ENCODE peak calls at places on chromosomes 2 and 18, in eight cellular contexts. One of them, this sample, is unnamed.

GRCh38 chr2:119721462-119721861 is 38.3 kb upstream of the PTPN4 start:
- DNase-seq in naive thymus-derived CD4-positive, alpha-beta T cell: no peak
- DNase-seq in pancreas: no peak
- DNase-seq in HEK293T: no peak
- DNase-seq in aorta: no peak
- DNase-seq in NCI-H1417: no peak
- DNase-seq in GM12865: no peak
- DNase-seq in neural progenitor cell: no peak
- DNase-seq in this sample: no peak

GRCh38 chr18:63137999-63138448 is 181.5 kb downstream of the BCL2 start:
- DNase-seq in aorta: no peak
- DNase-seq in pancreas: no peak
- DNase-seq in HEK293T: no peak
- DNase-seq in NCI-H1417: no peak
- DNase-seq in neural progenitor cell: no peak
- DNase-seq in naive thymus-derived CD4-positive, alpha-beta T cell: peak
- DNase-seq in GM12865: peak
- DNase-seq in this sample: peak

GRCh38 chr2:175844169-175844568 is 157.9 kb downstream of the LNPK start:
- DNase-seq in naive thymus-derived CD4-positive, alpha-beta T cell: no peak
- DNase-seq in HEK293T: no peak
- DNase-seq in NCI-H1417: no peak
- DNase-seq in aorta: no peak
- DNase-seq in pancreas: no peak
- DNase-seq in neural progenitor cell: no peak
- DNase-seq in GM12865: no peak
- DNase-seq in this sample: no peak

GRCh38 chr2:97751752-97752151 is 38.4 kb downstream of the ZAP70 start:
- DNase-seq in GM12865: no peak
- DNase-seq in NCI-H1417: peak
- DNase-seq in naive thymus-derived CD4-positive, alpha-beta T cell: no peak
- DNase-seq in pancreas: no peak
- DNase-seq in aorta: no peak
- DNase-seq in neural progenitor cell: no peak
- DNase-seq in HEK293T: no peak
- DNase-seq in this sample: no peak

GRCh38 chr18:79917351-79918088 is 33.9 kb downstream of the SLC66A2 start:
- DNase-seq in naive thymus-derived CD4-positive, alpha-beta T cell: no peak
- DNase-seq in aorta: peak
- DNase-seq in neural progenitor cell: no peak
- DNase-seq in NCI-H1417: no peak
- DNase-seq in GM12865: no peak
- DNase-seq in HEK293T: no peak
- DNase-seq in pancreas: no peak
- DNase-seq in this sample: no peak

GRCh38 chr2:205696541-205697441 is 14.5 kb downstream of the NRP2 start:
- DNase-seq in HEK293T: no peak
- DNase-seq in aorta: no peak
- DNase-seq in naive thymus-derived CD4-positive, alpha-beta T cell: no peak
- DNase-seq in NCI-H1417: no peak
- DNase-seq in pancreas: no peak
- DNase-seq in GM12865: no peak
- DNase-seq in neural progenitor cell: peak
- DNase-seq in this sample: no peak

GRCh38 chr2:191215666-191216065 is 29.5 kb upstream of the MYO1B start:
- DNase-seq in GM12865: no peak
- DNase-seq in NCI-H1417: no peak
- DNase-seq in naive thymus-derived CD4-positive, alpha-beta T cell: no peak
- DNase-seq in aorta: no peak
- DNase-seq in pancreas: no peak
- DNase-seq in HEK293T: no peak
- DNase-seq in neural progenitor cell: no peak
- DNase-seq in this sample: no peak

GRCh38 chr18:7438631-7439030 is 128.5 kb upstream of the PTPRM start:
- DNase-seq in HEK293T: no peak
- DNase-seq in neural progenitor cell: no peak
- DNase-seq in naive thymus-derived CD4-positive, alpha-beta T cell: no peak
- DNase-seq in pancreas: no peak
- DNase-seq in GM12865: no peak
- DNase-seq in NCI-H1417: no peak
- DNase-seq in aorta: no peak
- DNase-seq in this sample: no peak

GRCh38 chr2:181076666-181077065 is 96.3 kb downstream of the UBE2E3 start:
- DNase-seq in neural progenitor cell: no peak
- DNase-seq in aorta: no peak
- DNase-seq in NCI-H1417: no peak
- DNase-seq in pancreas: no peak
- DNase-seq in GM12865: no peak
- DNase-seq in naive thymus-derived CD4-positive, alpha-beta T cell: no peak
- DNase-seq in HEK293T: no peak
- DNase-seq in this sample: no peak

GRCh38 chr2:164839914-164840457 is 1.6 kb downstream of the COBLL1 start:
- DNase-seq in GM12865: no peak
- DNase-seq in HEK293T: no peak
- DNase-seq in NCI-H1417: no peak
- DNase-seq in neural progenitor cell: no peak
- DNase-seq in aorta: no peak
- DNase-seq in naive thymus-derived CD4-positive, alpha-beta T cell: no peak
- DNase-seq in pancreas: no peak
- DNase-seq in this sample: no peak

GRCh38 chr18:10414293-10414842 is 40.1 kb upstream of the APCDD1 start:
- DNase-seq in GM12865: no peak
- DNase-seq in aorta: no peak
- DNase-seq in naive thymus-derived CD4-positive, alpha-beta T cell: no peak
- DNase-seq in neural progenitor cell: no peak
- DNase-seq in NCI-H1417: no peak
- DNase-seq in pancreas: no peak
- DNase-seq in HEK293T: no peak
- DNase-seq in this sample: no peak

GRCh38 chr2:6949009-6949351 is 31.8 kb downstream of the RNF144A start:
- DNase-seq in neural progenitor cell: no peak
- DNase-seq in HEK293T: no peak
- DNase-seq in pancreas: no peak
- DNase-seq in GM12865: no peak
- DNase-seq in NCI-H1417: no peak
- DNase-seq in naive thymus-derived CD4-positive, alpha-beta T cell: no peak
- DNase-seq in aorta: no peak
- DNase-seq in this sample: no peak

GRCh38 chr2:11367170-11367569 is 22.7 kb upstream of the ROCK2 start:
- DNase-seq in pancreas: no peak
- DNase-seq in NCI-H1417: no peak
- DNase-seq in neural progenitor cell: no peak
- DNase-seq in aorta: no peak
- DNase-seq in naive thymus-derived CD4-positive, alpha-beta T cell: no peak
- DNase-seq in GM12865: no peak
- DNase-seq in HEK293T: no peak
- DNase-seq in this sample: no peak

This sample was measured in dermis microvascular lymphatic vessel endothelial cell.